ENCODE peak calls at places on chromosomes 12 and 14, in eight cellular contexts. U, I, L, O, G, H, T and V are unnamed samples.

GRCh38 chr14:99234366-99234765 is 37.6 kb downstream of the BCL11B start:
- DNase-seq in L (no peak), H (no peak), T (no peak), G (no peak), I (no peak), U (no peak), O (no peak), V (no peak)

GRCh38 chr12:97995578-97995977 is 519.8 kb upstream of the TMPO start:
- DNase-seq in O (no peak), G (no peak), L (no peak), H (no peak), U (no peak), T (no peak), I (no peak), V (no peak)

GRCh38 chr14:35879654-35880249 is 53.6 kb downstream of the BRMS1L start:
- DNase-seq in G (peak), H (no peak), I (peak), O (peak), U (no peak), T (no peak), L (no peak), V (no peak)

GRCh38 chr12:113870035-113870434 is 96.1 kb downstream of the RBM19 start:
- DNase-seq in G (no peak), U (no peak), I (no peak), O (no peak), T (no peak), L (no peak), H (no peak), V (no peak)

GRCh38 chr14:92373336-92373735 is 50.4 kb downstream of the SLC24A4 start:
- DNase-seq in O (no peak), T (no peak), H (no peak), U (no peak), G (no peak), I (no peak), L (no peak), V (no peak)

GRCh38 chr14:23430733-23431105 is 4.7 kb downstream of the MYH7 start:
- DNase-seq in O (no peak), U (no peak), L (no peak), G (no peak), H (no peak), I (no peak), T (no peak), V (no peak)

GRCh38 chr12:1552171-1552570 is 42.2 kb downstream of the FBXL14 start:
- DNase-seq in L (no peak), H (no peak), G (no peak), O (no peak), T (no peak), U (no peak), I (no peak), V (no peak)

GRCh38 chr14:25237845-25238244 is 187.9 kb upstream of the STXBP6 start:
- DNase-seq in O (no peak), H (no peak), I (no peak), U (no peak), G (no peak), T (no peak), L (no peak), V (no peak)

GRCh38 chr14:99427632-99428315 is 52.9 kb downstream of the SETD3 start:
- DNase-seq in L (no peak), I (no peak), G (no peak), O (no peak), H (no peak), U (no peak), T (no peak), V (no peak)

GRCh38 chr12:124399622-124400021 is 104.7 kb downstream of the RFLNA start:
- DNase-seq in H (no peak), T (peak), L (no peak), U (no peak), I (no peak), G (peak), O (no peak), V (no peak)

GRCh38 chr14:51129130-51129529 is 34.2 kb upstream of the TRIM9 start:
- DNase-seq in G (no peak), I (no peak), L (no peak), H (no peak), T (no peak), O (no peak), U (no peak), V (no peak)

GRCh38 chr14:105857223-105857815 is 330.9 kb downstream of the TMEM121 start:
- DNase-seq in H (no peak), L (no peak), I (no peak), G (peak), T (peak), O (no peak), U (no peak), V (peak)

GRCh38 chr12:53500119-53500775 is 836 bp upstream of the TARBP2 start:
- DNase-seq in U (no peak), H (no peak), L (peak), T (no peak), O (no peak), G (no peak), I (no peak), V (no peak)

GRCh38 chr14:85281921-85282320 is 248.0 kb upstream of the FLRT2 start:
- DNase-seq in L (no peak), G (no peak), I (no peak), U (no peak), O (no peak), T (no peak), H (no peak), V (no peak)

GRCh38 chr12:8779281-8779680 is 43.1 kb upstream of the A2ML1 start:
- DNase-seq in H (no peak), L (no peak), U (no peak), I (no peak), T (no peak), G (no peak), O (no peak), V (no peak)

GRCh38 chr12:28021704-28022103 is 49.2 kb upstream of the PTHLH start:
- DNase-seq in O (no peak), G (no peak), L (no peak), H (no peak), I (no peak), U (no peak), T (no peak), V (no peak)

GRCh38 chr12:64389154-64389553 is 1.4 kb downstream of the C12orf56 start:
- DNase-seq in T (no peak), G (no peak), O (no peak), L (no peak), U (no peak), I (no peak), H (no peak), V (no peak)

GRCh38 chr14:31286456-31287293 is 79.1 kb upstream of the HECTD1 start:
- DNase-seq in G (peak), O (no peak), I (peak), H (no peak), T (peak), L (no peak), U (no peak), V (no peak)

GRCh38 chr12:25040593-25040992 is 91.7 kb upstream of the BCAT1 start:
- DNase-seq in G (no peak), U (no peak), T (no peak), L (no peak), H (no peak), I (no peak), O (no peak), V (no peak)

GRCh38 chr14:66483322-66483721 is 2.8 kb upstream of the CCDC196 start:
- DNase-seq in O (no peak), H (no peak), G (no peak), U (no peak), I (no peak), L (no peak), T (no peak), V (no peak)

GRCh38 chr14:90663680-90664079 is 152.6 kb downstream of the TTC7B start:
- DNase-seq in U (no peak), I (no peak), L (no peak), O (no peak), H (no peak), G (no peak), T (no peak), V (no peak)

GRCh38 chr14:51014086-51014485 is 69.8 kb upstream of the PYGL start:
- DNase-seq in L (no peak), H (no peak), U (no peak), G (no peak), T (no peak), I (no peak), O (no peak), V (no peak)

GRCh38 chr12:3128498-3129293 is 51.5 kb downstream of the TSPAN9 start:
- DNase-seq in H (no peak), O (no peak), G (no peak), L (no peak), T (no peak), I (no peak), U (no peak), V (no peak)

GRCh38 chr14:74697543-74697942 is 15.3 kb downstream of the AREL1 start:
- DNase-seq in G (no peak), T (no peak), L (no peak), U (no peak), I (no peak), H (no peak), O (no peak), V (no peak)

GRCh38 chr12:16056910-16057309 is 145.8 kb downstream of the DERA start:
- DNase-seq in G (no peak), I (no peak), O (no peak), L (no peak), H (no peak), T (no peak), U (no peak), V (no peak)

GRCh38 chr12:104059963-104060362 is 4.4 kb upstream of the HCFC2 start:
- DNase-seq in U (no peak), L (no peak), H (no peak), O (no peak), T (no peak), G (no peak), I (no peak), V (no peak)

GRCh38 chr12:58803893-58804292 is 116.4 kb downstream of the LRIG3 start:
- DNase-seq in T (no peak), L (no peak), U (no peak), G (no peak), H (no peak), I (no peak), O (no peak), V (no peak)

GRCh38 chr14:22140623-22141022 is 448.4 kb downstream of the DAD1 start:
- DNase-seq in O (no peak), L (no peak), G (no peak), I (no peak), U (no peak), T (no peak), H (no peak), V (no peak)

GRCh38 chr14:21723431-21724045 is 49.9 kb upstream of the OR4E1 start:
- DNase-seq in O (peak), L (no peak), H (no peak), I (peak), U (no peak), T (no peak), G (peak), V (no peak)